ENCODE peak calls at places on chromosomes 6 and 20, in eight cellular contexts. One of them, this sample, is unnamed.

GRCh38 chr6:130796313-130796905 is 30.8 kb upstream of the SMLR1 start:
- DNase-seq in fibroblast of the conjunctiva: peak; percentile 61
- DNase-seq in stomach: no peak
- DNase-seq in KBM-7: no peak
- DNase-seq in substantia nigra: no peak
- DNase-seq in stimulated activated naive CD8-positive, alpha-beta T cell treated with anti-CD3 and anti-CD28 coated beads, Interleukin-15, Interleukin-2, amounts not matched to agents 100 U/mL and 50 U/mL, for 24 hours: no peak
- DNase-seq in upper lobe of right lung: no peak
- DNase-seq in Kasumi-1: no peak
- DNase-seq in this sample: no peak

GRCh38 chr20:39524371-39524911 is 562.3 kb downstream of the DHX35 start:
- DNase-seq in stimulated activated naive CD8-positive, alpha-beta T cell treated with anti-CD3 and anti-CD28 coated beads, Interleukin-15, Interleukin-2, amounts not matched to agents 100 U/mL and 50 U/mL, for 24 hours: no peak
- DNase-seq in Kasumi-1: no peak
- DNase-seq in stomach: no peak
- DNase-seq in substantia nigra: no peak
- DNase-seq in upper lobe of right lung: no peak
- DNase-seq in KBM-7: no peak
- DNase-seq in fibroblast of the conjunctiva: no peak
- DNase-seq in this sample: no peak

GRCh38 chr20:51382986-51383821 is 159.3 kb downstream of the NFATC2 start:
- DNase-seq in KBM-7: no peak
- DNase-seq in stimulated activated naive CD8-positive, alpha-beta T cell treated with anti-CD3 and anti-CD28 coated beads, Interleukin-15, Interleukin-2, amounts not matched to agents 100 U/mL and 50 U/mL, for 24 hours: no peak
- DNase-seq in substantia nigra: no peak
- DNase-seq in stomach: peak; percentile 71
- DNase-seq in fibroblast of the conjunctiva: no peak
- DNase-seq in Kasumi-1: no peak
- DNase-seq in upper lobe of right lung: peak; percentile 54
- DNase-seq in this sample: peak; percentile 57

GRCh38 chr20:54980321-54980960 is 505.0 kb downstream of the DOK5 start:
- DNase-seq in Kasumi-1: no peak
- DNase-seq in substantia nigra: no peak
- DNase-seq in upper lobe of right lung: no peak
- DNase-seq in stomach: no peak
- DNase-seq in KBM-7: peak; percentile 11
- DNase-seq in stimulated activated naive CD8-positive, alpha-beta T cell treated with anti-CD3 and anti-CD28 coated beads, Interleukin-15, Interleukin-2, amounts not matched to agents 100 U/mL and 50 U/mL, for 24 hours: no peak
- DNase-seq in fibroblast of the conjunctiva: no peak
- DNase-seq in this sample: no peak

GRCh38 chr6:83792846-83793245 is 60.3 kb upstream of the RIPPLY2 start:
- DNase-seq in upper lobe of right lung: no peak
- DNase-seq in fibroblast of the conjunctiva: no peak
- DNase-seq in Kasumi-1: no peak
- DNase-seq in KBM-7: no peak
- DNase-seq in substantia nigra: no peak
- DNase-seq in stomach: no peak
- DNase-seq in stimulated activated naive CD8-positive, alpha-beta T cell treated with anti-CD3 and anti-CD28 coated beads, Interleukin-15, Interleukin-2, amounts not matched to agents 100 U/mL and 50 U/mL, for 24 hours: no peak
- DNase-seq in this sample: no peak

GRCh38 chr20:8073024-8073832 is 53.7 kb upstream of the TMX4 start:
- DNase-seq in Kasumi-1: peak; percentile 12
- DNase-seq in substantia nigra: no peak
- DNase-seq in stomach: no peak
- DNase-seq in upper lobe of right lung: no peak
- DNase-seq in KBM-7: no peak
- DNase-seq in fibroblast of the conjunctiva: peak; percentile 34
- DNase-seq in stimulated activated naive CD8-positive, alpha-beta T cell treated with anti-CD3 and anti-CD28 coated beads, Interleukin-15, Interleukin-2, amounts not matched to agents 100 U/mL and 50 U/mL, for 24 hours: no peak
- DNase-seq in this sample: no peak

GRCh38 chr6:36120979-36121706 is 9.2 kb upstream of the MAPK13 start:
- DNase-seq in Kasumi-1: peak; percentile 76
- DNase-seq in stomach: peak; percentile 67
- DNase-seq in stimulated activated naive CD8-positive, alpha-beta T cell treated with anti-CD3 and anti-CD28 coated beads, Interleukin-15, Interleukin-2, amounts not matched to agents 100 U/mL and 50 U/mL, for 24 hours: peak; percentile 65
- DNase-seq in substantia nigra: no peak
- DNase-seq in upper lobe of right lung: peak; percentile 81
- DNase-seq in KBM-7: peak; percentile 56
- DNase-seq in fibroblast of the conjunctiva: peak; percentile 34
- DNase-seq in this sample: peak; percentile 86

GRCh38 chr6:104418125-104418524 is 441.6 kb downstream of the HACE1 start:
- DNase-seq in Kasumi-1: peak; percentile 64
- DNase-seq in fibroblast of the conjunctiva: no peak
- DNase-seq in stimulated activated naive CD8-positive, alpha-beta T cell treated with anti-CD3 and anti-CD28 coated beads, Interleukin-15, Interleukin-2, amounts not matched to agents 100 U/mL and 50 U/mL, for 24 hours: no peak
- DNase-seq in stomach: no peak
- DNase-seq in KBM-7: peak; percentile 48
- DNase-seq in substantia nigra: no peak
- DNase-seq in upper lobe of right lung: no peak
- DNase-seq in this sample: no peak

GRCh38 chr6:79421707-79422484 is 115.3 kb downstream of the LCA5 start:
- DNase-seq in stomach: no peak
- DNase-seq in KBM-7: no peak
- DNase-seq in upper lobe of right lung: no peak
- DNase-seq in fibroblast of the conjunctiva: peak; percentile 96
- DNase-seq in substantia nigra: no peak
- DNase-seq in stimulated activated naive CD8-positive, alpha-beta T cell treated with anti-CD3 and anti-CD28 coated beads, Interleukin-15, Interleukin-2, amounts not matched to agents 100 U/mL and 50 U/mL, for 24 hours: no peak
- DNase-seq in Kasumi-1: no peak
- DNase-seq in this sample: no peak

GRCh38 chr6:43746613-43747101 is 23.4 kb upstream of the VEGFA start:
- DNase-seq in stomach: no peak
- DNase-seq in Kasumi-1: no peak
- DNase-seq in fibroblast of the conjunctiva: no peak
- DNase-seq in KBM-7: no peak
- DNase-seq in upper lobe of right lung: peak; percentile 35
- DNase-seq in stimulated activated naive CD8-positive, alpha-beta T cell treated with anti-CD3 and anti-CD28 coated beads, Interleukin-15, Interleukin-2, amounts not matched to agents 100 U/mL and 50 U/mL, for 24 hours: no peak
- DNase-seq in substantia nigra: no peak
- DNase-seq in this sample: no peak

GRCh38 chr6:151807513-151808330 is at the start of gene ESR1:
- DNase-seq in Kasumi-1: peak; percentile 3
- DNase-seq in substantia nigra: no peak
- DNase-seq in stimulated activated naive CD8-positive, alpha-beta T cell treated with anti-CD3 and anti-CD28 coated beads, Interleukin-15, Interleukin-2, amounts not matched to agents 100 U/mL and 50 U/mL, for 24 hours: no peak
- DNase-seq in stomach: peak; percentile 28
- DNase-seq in KBM-7: no peak
- DNase-seq in upper lobe of right lung: peak; percentile 64
- DNase-seq in fibroblast of the conjunctiva: peak; percentile 2
- DNase-seq in this sample: no peak

GRCh38 chr6:138752017-138752416 is 21.6 kb upstream of the CCDC28A start:
- DNase-seq in substantia nigra: no peak
- DNase-seq in Kasumi-1: no peak
- DNase-seq in stomach: no peak
- DNase-seq in KBM-7: no peak
- DNase-seq in stimulated activated naive CD8-positive, alpha-beta T cell treated with anti-CD3 and anti-CD28 coated beads, Interleukin-15, Interleukin-2, amounts not matched to agents 100 U/mL and 50 U/mL, for 24 hours: no peak
- DNase-seq in upper lobe of right lung: no peak
- DNase-seq in fibroblast of the conjunctiva: no peak
- DNase-seq in this sample: no peak

GRCh38 chr6:53335224-53335994 is 13.3 kb downstream of the ELOVL5 start:
- DNase-seq in substantia nigra: no peak
- DNase-seq in Kasumi-1: no peak
- DNase-seq in stimulated activated naive CD8-positive, alpha-beta T cell treated with anti-CD3 and anti-CD28 coated beads, Interleukin-15, Interleukin-2, amounts not matched to agents 100 U/mL and 50 U/mL, for 24 hours: peak; percentile 59
- DNase-seq in KBM-7: no peak
- DNase-seq in upper lobe of right lung: no peak
- DNase-seq in stomach: peak; percentile 40
- DNase-seq in fibroblast of the conjunctiva: no peak
- DNase-seq in this sample: no peak

GRCh38 chr20:2132461-2132901 is 30.9 kb downstream of the STK35 start:
- DNase-seq in stomach: no peak
- DNase-seq in fibroblast of the conjunctiva: no peak
- DNase-seq in Kasumi-1: no peak
- DNase-seq in stimulated activated naive CD8-positive, alpha-beta T cell treated with anti-CD3 and anti-CD28 coated beads, Interleukin-15, Interleukin-2, amounts not matched to agents 100 U/mL and 50 U/mL, for 24 hours: no peak
- DNase-seq in substantia nigra: no peak
- DNase-seq in KBM-7: no peak
- DNase-seq in upper lobe of right lung: no peak
- DNase-seq in this sample: no peak

GRCh38 chr6:158737710-158738615 is 81.2 kb downstream of the EZR start:
- DNase-seq in stomach: no peak
- DNase-seq in Kasumi-1: no peak
- DNase-seq in substantia nigra: no peak
- DNase-seq in KBM-7: no peak
- DNase-seq in upper lobe of right lung: no peak
- DNase-seq in fibroblast of the conjunctiva: no peak
- DNase-seq in stimulated activated naive CD8-positive, alpha-beta T cell treated with anti-CD3 and anti-CD28 coated beads, Interleukin-15, Interleukin-2, amounts not matched to agents 100 U/mL and 50 U/mL, for 24 hours: no peak
- DNase-seq in this sample: peak; percentile 46

GRCh38 chr6:140155727-140156126 is 781.3 kb upstream of the CITED2 start:
- DNase-seq in stimulated activated naive CD8-positive, alpha-beta T cell treated with anti-CD3 and anti-CD28 coated beads, Interleukin-15, Interleukin-2, amounts not matched to agents 100 U/mL and 50 U/mL, for 24 hours: no peak
- DNase-seq in stomach: no peak
- DNase-seq in upper lobe of right lung: no peak
- DNase-seq in substantia nigra: no peak
- DNase-seq in fibroblast of the conjunctiva: no peak
- DNase-seq in Kasumi-1: no peak
- DNase-seq in KBM-7: no peak
- DNase-seq in this sample: no peak

GRCh38 chr20:31713312-31714049 is 9.2 kb downstream of the BCL2L1 start:
- DNase-seq in upper lobe of right lung: peak; percentile 73
- DNase-seq in Kasumi-1: no peak
- DNase-seq in fibroblast of the conjunctiva: peak; percentile 79
- DNase-seq in stomach: peak; percentile 56
- DNase-seq in stimulated activated naive CD8-positive, alpha-beta T cell treated with anti-CD3 and anti-CD28 coated beads, Interleukin-15, Interleukin-2, amounts not matched to agents 100 U/mL and 50 U/mL, for 24 hours: no peak
- DNase-seq in KBM-7: no peak
- DNase-seq in substantia nigra: no peak
- DNase-seq in this sample: peak; percentile 27

GRCh38 chr6:40349092-40349491 is 238.1 kb downstream of the LRFN2 start:
- DNase-seq in KBM-7: no peak
- DNase-seq in substantia nigra: no peak
- DNase-seq in Kasumi-1: no peak
- DNase-seq in stimulated activated naive CD8-positive, alpha-beta T cell treated with anti-CD3 and anti-CD28 coated beads, Interleukin-15, Interleukin-2, amounts not matched to agents 100 U/mL and 50 U/mL, for 24 hours: no peak
- DNase-seq in fibroblast of the conjunctiva: no peak
- DNase-seq in stomach: no peak
- DNase-seq in upper lobe of right lung: no peak
- DNase-seq in this sample: no peak

GRCh38 chr6:4582506-4582905 is 193.7 kb upstream of the CDYL start:
- DNase-seq in fibroblast of the conjunctiva: peak; percentile 42
- DNase-seq in stomach: no peak
- DNase-seq in substantia nigra: no peak
- DNase-seq in Kasumi-1: no peak
- DNase-seq in stimulated activated naive CD8-positive, alpha-beta T cell treated with anti-CD3 and anti-CD28 coated beads, Interleukin-15, Interleukin-2, amounts not matched to agents 100 U/mL and 50 U/mL, for 24 hours: no peak
- DNase-seq in KBM-7: no peak
- DNase-seq in upper lobe of right lung: no peak
- DNase-seq in this sample: no peak

GRCh38 chr6:68635412-68635705 is 277 bp downstream of the ADGRB3 start:
- DNase-seq in KBM-7: no peak
- DNase-seq in Kasumi-1: no peak
- DNase-seq in stimulated activated naive CD8-positive, alpha-beta T cell treated with anti-CD3 and anti-CD28 coated beads, Interleukin-15, Interleukin-2, amounts not matched to agents 100 U/mL and 50 U/mL, for 24 hours: no peak
- DNase-seq in substantia nigra: no peak
- DNase-seq in stomach: no peak
- DNase-seq in upper lobe of right lung: no peak
- DNase-seq in fibroblast of the conjunctiva: no peak
- DNase-seq in this sample: no peak

GRCh38 chr6:48032156-48032555 is 78.8 kb downstream of the PTCHD4 start:
- DNase-seq in Kasumi-1: no peak
- DNase-seq in fibroblast of the conjunctiva: peak; percentile 35
- DNase-seq in KBM-7: no peak
- DNase-seq in substantia nigra: no peak
- DNase-seq in upper lobe of right lung: no peak
- DNase-seq in stomach: no peak
- DNase-seq in stimulated activated naive CD8-positive, alpha-beta T cell treated with anti-CD3 and anti-CD28 coated beads, Interleukin-15, Interleukin-2, amounts not matched to agents 100 U/mL and 50 U/mL, for 24 hours: no peak
- DNase-seq in this sample: no peak

GRCh38 chr20:768426-768978 is at the start of gene SLC52A3:
- DNase-seq in substantia nigra: no peak
- DNase-seq in stimulated activated naive CD8-positive, alpha-beta T cell treated with anti-CD3 and anti-CD28 coated beads, Interleukin-15, Interleukin-2, amounts not matched to agents 100 U/mL and 50 U/mL, for 24 hours: peak; percentile 14
- DNase-seq in upper lobe of right lung: peak; percentile 78
- DNase-seq in KBM-7: peak; percentile 60
- DNase-seq in fibroblast of the conjunctiva: no peak
- DNase-seq in stomach: peak; percentile 89
- DNase-seq in Kasumi-1: peak; percentile 47
- DNase-seq in this sample: peak; percentile 93

GRCh38 chr6:39353698-39354315 is 31.3 kb upstream of the KCNK16 start:
- DNase-seq in stomach: no peak
- DNase-seq in KBM-7: no peak
- DNase-seq in Kasumi-1: no peak
- DNase-seq in fibroblast of the conjunctiva: no peak
- DNase-seq in stimulated activated naive CD8-positive, alpha-beta T cell treated with anti-CD3 and anti-CD28 coated beads, Interleukin-15, Interleukin-2, amounts not matched to agents 100 U/mL and 50 U/mL, for 24 hours: no peak
- DNase-seq in upper lobe of right lung: no peak
- DNase-seq in substantia nigra: no peak
- DNase-seq in this sample: no peak

GRCh38 chr6:71486466-71486865 is 197.9 kb downstream of the OGFRL1 start:
- DNase-seq in stomach: no peak
- DNase-seq in fibroblast of the conjunctiva: no peak
- DNase-seq in Kasumi-1: no peak
- DNase-seq in stimulated activated naive CD8-positive, alpha-beta T cell treated with anti-CD3 and anti-CD28 coated beads, Interleukin-15, Interleukin-2, amounts not matched to agents 100 U/mL and 50 U/mL, for 24 hours: no peak
- DNase-seq in substantia nigra: no peak
- DNase-seq in KBM-7: no peak
- DNase-seq in upper lobe of right lung: no peak
- DNase-seq in this sample: no peak

GRCh38 chr20:50438986-50439407 is 71.2 kb upstream of the PTPN1 start:
- DNase-seq in stomach: no peak
- DNase-seq in upper lobe of right lung: no peak
- DNase-seq in stimulated activated naive CD8-positive, alpha-beta T cell treated with anti-CD3 and anti-CD28 coated beads, Interleukin-15, Interleukin-2, amounts not matched to agents 100 U/mL and 50 U/mL, for 24 hours: peak; percentile 40
- DNase-seq in KBM-7: no peak
- DNase-seq in substantia nigra: no peak
- DNase-seq in Kasumi-1: no peak
- DNase-seq in fibroblast of the conjunctiva: no peak
- DNase-seq in this sample: no peak

This sample was measured in left colon.